ENCODE peak calls at places on chromosomes 7 and 10, in eight cellular contexts. W, E, J, X, O, T, M and B are unnamed samples.

GRCh38 chr10:46019541-46020343 is 10.7 kb downstream of the NCOA4 start:
- DNase-seq in W (no peak), E (no peak), J (no peak), X (no peak), O (peak), T (no peak), M (peak), B (no peak)

GRCh38 chr7:147394329-147394728 is 1196.2 kb upstream of the C7orf33 start:
- DNase-seq in W (no peak), E (no peak), J (no peak), X (no peak), O (no peak), T (no peak), M (no peak), B (no peak)

GRCh38 chr7:5177060-5177459 is 13.0 kb upstream of the WIPI2 start:
- DNase-seq in W (peak), E (peak), J (peak), X (no peak), O (peak), T (peak), M (peak), B (peak)

GRCh38 chr10:29994833-29995232 is 64.6 kb downstream of the JCAD start:
- DNase-seq in W (peak), E (no peak), J (no peak), X (no peak), O (no peak), T (no peak), M (no peak), B (peak)

GRCh38 chr10:121077331-121077730 is 226.2 kb downstream of the WDR11 start:
- DNase-seq in W (peak), E (no peak), J (no peak), X (no peak), O (peak), T (peak), M (no peak), B (peak)

GRCh38 chr7:15323545-15323944 is 238.3 kb downstream of the AGMO start:
- DNase-seq in W (no peak), E (no peak), J (no peak), X (no peak), O (peak), T (no peak), M (peak), B (no peak)

GRCh38 chr10:58956926-58957325 is 219.5 kb upstream of the PHYHIPL start:
- DNase-seq in W (no peak), E (no peak), J (no peak), X (no peak), O (no peak), T (no peak), M (no peak), B (no peak)

GRCh38 chr10:48306870-48307531 is 524 bp downstream of the MAPK8 start:
- DNase-seq in W (peak), E (no peak), J (peak), X (no peak), O (peak), T (peak), M (peak), B (peak)

GRCh38 chr10:126131338-126131737 is 235.0 kb downstream of the FANK1 start:
- DNase-seq in W (no peak), E (no peak), J (no peak), X (no peak), O (no peak), T (no peak), M (no peak), B (no peak)

GRCh38 chr10:11612004-11613001 is 853 bp upstream of the USP6NL start:
- DNase-seq in W (no peak), E (no peak), J (no peak), X (no peak), O (peak), T (peak), M (no peak), B (peak)

GRCh38 chr10:13016886-13017285 is 15.4 kb upstream of the CCDC3 start:
- DNase-seq in W (peak), E (no peak), J (no peak), X (no peak), O (no peak), T (no peak), M (no peak), B (no peak)

GRCh38 chr10:4981722-4982471 is 18.7 kb downstream of the AKR1C1 start:
- DNase-seq in W (peak), E (no peak), J (peak), X (no peak), O (peak), T (peak), M (peak), B (peak)

GRCh38 chr7:106031271-106032029 is 68.4 kb downstream of the CDHR3 start:
- DNase-seq in W (no peak), E (no peak), J (peak), X (no peak), O (peak), T (no peak), M (no peak), B (no peak)

GRCh38 chr7:66283003-66283920 is 78.1 kb downstream of the TPST1 start:
- DNase-seq in W (peak), E (peak), J (no peak), X (no peak), O (peak), T (peak), M (no peak), B (peak)

GRCh38 chr7:22350466-22351328 is 6.3 kb downstream of the RAPGEF5 start:
- DNase-seq in W (peak), E (no peak), J (no peak), X (no peak), O (peak), T (peak), M (no peak), B (no peak)

GRCh38 chr7:18541189-18541870 is 45.8 kb downstream of the HDAC9 start:
- DNase-seq in W (peak), E (no peak), J (peak), X (no peak), O (peak), T (no peak), M (peak), B (peak)

GRCh38 chr10:57897611-57898010 is 370.1 kb downstream of the IPMK start:
- DNase-seq in W (no peak), E (no peak), J (no peak), X (no peak), O (no peak), T (no peak), M (no peak), B (no peak)

DNA sequence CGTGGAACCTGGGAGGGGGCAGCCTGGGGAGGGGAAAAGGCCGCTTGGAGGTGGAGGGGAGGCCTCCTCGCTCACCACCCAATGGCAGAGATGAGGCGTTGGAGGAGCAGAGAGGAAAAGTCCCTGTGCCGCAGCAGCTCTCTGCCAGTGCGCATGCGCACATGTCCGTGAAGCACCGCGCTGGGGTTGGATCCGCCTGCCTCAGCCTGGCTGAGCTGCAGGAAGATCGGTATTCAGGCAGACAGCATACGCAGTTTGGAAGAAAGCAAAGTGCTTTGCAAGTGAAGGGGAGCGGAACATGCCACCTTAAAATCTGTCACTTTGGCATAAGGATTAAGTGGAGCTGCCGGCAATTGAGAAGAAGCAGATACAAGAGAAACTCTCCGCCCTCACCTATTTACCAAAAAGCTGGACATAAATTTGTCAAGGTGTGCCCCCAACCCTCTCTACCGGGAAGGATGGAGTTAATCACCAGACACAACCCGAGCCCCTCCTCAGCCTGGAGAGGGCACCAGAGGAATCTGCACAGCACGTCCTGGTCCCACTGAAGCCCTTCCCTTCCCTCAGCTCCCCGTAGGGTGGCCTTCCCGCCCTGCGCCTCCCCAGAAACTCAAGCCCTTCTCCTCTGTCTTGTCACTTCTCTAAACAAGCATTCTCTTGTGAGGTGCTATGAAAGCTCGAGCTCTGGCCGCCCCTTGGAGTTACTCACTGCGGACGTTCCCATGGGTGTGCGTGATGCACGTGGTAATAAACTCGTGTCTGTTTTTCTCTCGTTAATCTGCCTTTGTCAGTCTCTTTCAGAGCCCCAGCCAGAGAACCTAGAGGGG is 32.2 kb upstream of the TMEM72 start:
- DNase-seq in W (peak), E (peak), J (peak), X (no peak), O (peak), T (peak), M (peak), B (no peak)
- TF ChIP-seq CTCF in W (peak), E (peak), J (no peak), X (no peak), O (peak), T (no peak), M (peak), B (no peak)

DNA sequence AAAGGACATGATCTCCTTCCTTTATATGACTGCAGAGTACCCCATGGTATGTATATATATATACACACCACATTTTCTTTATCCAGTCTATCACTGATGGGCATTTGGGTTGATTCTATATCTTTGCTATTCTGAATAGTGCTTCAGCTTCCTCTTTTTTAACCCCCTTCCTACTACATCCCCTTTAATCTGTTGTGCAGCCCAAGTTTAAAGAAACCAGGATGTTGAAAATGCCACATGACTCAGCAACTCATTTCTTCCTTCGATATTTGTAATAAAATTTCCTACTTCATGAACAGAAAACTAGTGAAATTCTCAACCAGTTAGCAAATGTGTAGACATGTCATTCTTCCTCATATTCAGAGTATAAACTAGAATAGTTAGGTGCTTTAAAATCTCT is 1245.7 kb upstream of the SORCS1 start:
- DNase-seq in W (no peak), E (no peak), J (no peak), X (no peak), O (no peak), T (no peak), M (no peak), B (no peak)
- TF ChIP-seq CTCF in W (no peak), E (no peak), J (no peak), X (no peak), O (no peak), T (no peak), M (no peak), B (no peak)

GRCh38 chr7:123070702-123071286 is 75.3 kb upstream of the TAS2R16 start:
- DNase-seq in W (peak), E (no peak), J (no peak), X (no peak), O (peak), T (no peak), M (no peak), B (no peak)
- TF ChIP-seq CTCF in W (peak), E (no peak), J (no peak), X (no peak), O (peak), T (peak), M (no peak), B (no peak)

DNA sequence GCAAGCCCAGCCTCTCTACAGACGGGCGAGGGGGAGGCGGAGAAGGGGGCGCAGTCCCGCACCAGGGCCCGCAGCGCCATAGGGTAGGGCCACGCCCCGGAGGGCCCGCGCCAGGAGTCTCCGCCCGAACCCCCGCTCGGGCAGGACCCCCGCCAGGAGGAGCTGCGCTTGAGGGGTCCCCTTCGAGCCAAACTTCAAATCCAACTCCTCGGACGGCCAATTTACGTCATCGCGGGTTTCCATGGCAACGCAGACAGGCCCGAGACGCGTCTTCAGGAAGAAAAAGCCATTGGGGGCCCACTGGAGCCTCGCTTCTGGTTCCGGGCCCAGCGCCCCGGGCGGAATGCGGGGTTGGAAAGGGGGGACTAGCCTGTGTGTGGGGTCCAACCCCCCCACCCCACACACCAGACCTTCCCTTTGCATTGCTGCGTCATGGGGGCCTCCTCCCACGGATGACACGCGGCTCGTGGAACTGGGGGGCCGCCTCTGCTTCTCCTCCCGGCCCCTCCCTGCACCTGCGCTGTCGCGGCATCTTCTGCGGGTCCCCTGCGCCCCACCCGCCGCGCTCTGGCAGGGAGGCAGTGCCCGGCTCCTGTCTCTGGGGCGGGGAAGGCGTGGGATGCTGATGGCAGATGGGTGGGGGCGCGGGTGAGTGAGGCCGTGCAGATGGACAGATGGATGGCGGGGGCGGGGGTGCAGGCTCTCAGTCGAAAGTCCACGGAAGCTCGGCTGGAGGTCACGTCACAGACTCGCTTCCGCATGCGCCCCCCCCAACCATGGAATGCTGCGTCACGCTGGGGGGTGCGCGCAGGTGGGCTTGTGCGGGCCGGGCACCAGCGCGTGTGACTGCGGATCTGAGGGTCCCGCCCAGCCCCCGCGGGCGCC is 1.2 kb downstream of the CALY start:
- DNase-seq in W (peak), E (no peak), J (peak), X (no peak), O (peak), T (no peak), M (no peak), B (no peak)
- TF ChIP-seq CTCF in W (no peak), E (no peak), J (no peak), X (no peak), O (no peak), T (no peak), M (no peak), B (no peak)

DNA sequence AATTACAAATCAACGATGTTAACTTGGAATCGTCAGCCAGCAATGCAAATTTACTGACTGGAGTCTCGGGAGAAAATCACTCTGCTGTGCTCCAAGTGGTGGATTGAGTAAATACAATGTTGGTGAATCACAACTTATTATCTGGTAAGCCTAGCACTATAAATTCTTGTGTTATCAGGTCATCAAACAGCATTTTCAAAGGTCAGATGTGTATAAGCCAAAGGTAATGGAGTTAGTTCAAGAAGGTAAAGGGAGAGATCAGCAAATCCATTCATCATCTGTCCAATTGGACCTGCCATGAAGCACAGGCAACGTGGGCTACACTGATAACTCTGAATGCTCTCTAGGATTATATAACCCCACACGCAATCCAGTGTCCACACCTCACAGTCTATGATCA is 13.9 kb downstream of the CUBN start:
- DNase-seq in W (no peak), E (no peak), J (no peak), X (no peak), O (peak), T (no peak), M (no peak), B (no peak)
- TF ChIP-seq CTCF in W (peak), E (peak), J (no peak), X (no peak), O (peak), T (peak), M (no peak), B (no peak)

GRCh38 chr7:38311329-38311937 is 38.0 kb upstream of the TARP start:
- DNase-seq in W (no peak), E (no peak), J (no peak), X (no peak), O (peak), T (no peak), M (no peak), B (no peak)

GRCh38 chr7:38315410-38315809 is 42.0 kb upstream of the TARP start:
- DNase-seq in W (no peak), E (no peak), J (no peak), X (no peak), O (no peak), T (no peak), M (no peak), B (no peak)

GRCh38 chr7:38310601-38311057 is 37.2 kb upstream of the TARP start:
- DNase-seq in W (no peak), E (no peak), J (no peak), X (no peak), O (peak), T (no peak), M (peak), B (peak)

GRCh38 chr7:38309555-38309954 is 36.1 kb upstream of the TARP start:
- DNase-seq in W (no peak), E (no peak), J (no peak), X (no peak), O (no peak), T (no peak), M (no peak), B (no peak)

DNA sequence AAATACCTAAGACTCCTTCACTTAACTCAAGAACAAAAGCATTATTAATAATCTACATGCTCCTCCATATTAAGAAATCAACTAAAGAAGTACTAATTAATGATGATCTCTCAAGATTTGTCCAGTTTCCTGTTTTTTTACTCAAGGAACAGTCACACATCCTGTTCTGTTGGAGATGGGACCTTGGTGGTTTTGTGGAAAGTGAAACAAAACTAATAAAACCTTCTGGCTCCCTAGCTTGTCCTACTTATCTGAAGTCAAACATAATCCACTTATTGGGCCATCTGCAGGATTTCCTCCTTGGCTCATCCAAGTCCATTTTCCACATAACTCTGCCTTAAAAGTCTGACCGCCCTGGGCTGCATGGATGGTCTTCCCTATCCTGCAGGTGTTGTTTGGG is 39.3 kb upstream of the TARP start:
- DNase-seq in W (no peak), E (no peak), J (no peak), X (no peak), O (peak), T (no peak), M (no peak), B (no peak)
- TF ChIP-seq CTCF in W (no peak), E (no peak), J (no peak), X (no peak), O (no peak), T (no peak), M (no peak), B (no peak)

DNA sequence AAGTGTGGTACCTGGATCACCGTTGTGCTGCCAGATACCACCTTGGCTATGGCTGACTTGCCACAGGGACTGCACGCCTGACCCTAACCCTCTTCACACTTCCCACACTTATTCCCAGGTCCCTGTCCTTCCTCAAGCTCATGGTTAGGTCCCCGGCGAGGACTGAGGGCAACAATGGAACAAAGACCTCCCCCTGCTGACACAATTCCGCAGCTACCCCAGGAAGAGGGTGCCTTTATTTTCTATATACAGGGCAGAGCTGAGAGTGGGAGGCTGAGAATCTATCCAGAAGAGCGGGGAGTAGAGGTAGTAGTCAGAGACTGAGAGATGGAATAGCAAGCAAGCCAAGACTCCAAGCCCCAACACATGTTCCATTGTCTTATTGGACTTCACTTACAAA is 118.1 kb upstream of the SEM1 start:
- DNase-seq in W (no peak), E (no peak), J (no peak), X (no peak), O (no peak), T (no peak), M (no peak), B (no peak)
- TF ChIP-seq CTCF in W (no peak), E (no peak), J (no peak), X (no peak), O (no peak), T (no peak), M (no peak), B (no peak)